ENCODE peak calls at places on chromosomes 6 and 20, in nine cellular contexts. P, S, T, C, D, R, K, J and V are unnamed samples.

GRCh38 chr20:60872224-60872623 is 379.8 kb upstream of the CDH4 start:
- DNase-seq in P (no peak), S (no peak), T (no peak), C (no peak), D (no peak), R (no peak), K (no peak), J (no peak), V (no peak)

GRCh38 chr6:109747216-109747615 is 56.1 kb downstream of the FIG4 start:
- DNase-seq in P (no peak), S (no peak), T (no peak), C (no peak), D (no peak), R (no peak), K (no peak), J (no peak), V (no peak)

GRCh38 chr6:144920391-144920983 is 635.4 kb downstream of the UTRN start:
- DNase-seq in P (no peak), S (no peak), T (no peak), C (no peak), D (no peak), R (no peak), K (no peak), J (no peak), V (no peak)

GRCh38 chr6:47633141-47633540 is 65.2 kb upstream of the ADGRF4 start:
- DNase-seq in P (no peak), S (peak; percentile 26), T (no peak), C (no peak), D (no peak), R (peak; percentile 28), K (no peak), J (no peak), V (no peak)

GRCh38 chr6:17886891-17887290 is 100.5 kb downstream of the KIF13A start:
- DNase-seq in P (no peak), S (no peak), T (no peak), C (no peak), D (no peak), R (peak; percentile 59), K (no peak), J (no peak), V (no peak)

GRCh38 chr6:17101422-17102257 is at the start of gene STMND1:
- DNase-seq in P (no peak), S (peak; percentile 64), T (no peak), C (no peak), D (no peak), R (peak; percentile 24), K (peak; percentile 17), J (no peak), V (no peak)

GRCh38 chr6:159828074-159828473 is 28.0 kb downstream of the PNLDC1 start:
- DNase-seq in P (no peak), S (no peak), T (no peak), C (no peak), D (no peak), R (no peak), K (no peak), J (no peak), V (no peak)

GRCh38 chr20:21555470-21556120 is 41.7 kb upstream of the NKX2-2 start:
- DNase-seq in P (no peak), S (no peak), T (no peak), C (no peak), D (no peak), R (no peak), K (no peak), J (no peak), V (no peak)

GRCh38 chr6:37552267-37552666 is 52.6 kb upstream of the CCDC167 start:
- DNase-seq in P (no peak), S (no peak), T (no peak), C (no peak), D (no peak), R (no peak), K (no peak), J (no peak), V (no peak)

GRCh38 chr6:16684896-16685554 is 76.2 kb downstream of the ATXN1 start:
- DNase-seq in P (peak; percentile 87), S (no peak), T (no peak), C (peak; percentile 93), D (peak; percentile 67), R (peak; percentile 90), K (peak; percentile 74), J (peak; percentile 37), V (no peak)

GRCh38 chr6:109370336-109370735 is 11.9 kb downstream of the CD164 start:
- DNase-seq in P (no peak), S (no peak), T (no peak), C (no peak), D (no peak), R (no peak), K (no peak), J (no peak), V (no peak)